ENCODE peak calls at places on chromosome 10, in four cellular contexts. T is K562, R is WERI-Rb-1, N is HL-60. F is an unnamed sample.

GRCh38 chr10:31457858-31458257 is 138.8 kb downstream of the ZEB1 start:
- DNase-seq in T (no peak), R (no peak), N (no peak), F (no peak)

GRCh38 chr10:54722075-54722474 is 79.0 kb downstream of the PCDH15 start:
- DNase-seq in T (no peak), R (no peak), N (no peak), F (no peak)

GRCh38 chr10:36700123-36700522 is 425.3 kb upstream of the ANKRD30A start:
- DNase-seq in T (no peak), R (no peak), N (no peak), F (no peak)

GRCh38 chr10:1657500-1657899 is 79.8 kb downstream of the ADARB2 start:
- DNase-seq in T (no peak), R (no peak), N (no peak), F (no peak)

GRCh38 chr10:77247076-77247561 is 390.5 kb downstream of the KCNMA1 start:
- DNase-seq in T (no peak), R (no peak), N (no peak), F (peak)

GRCh38 chr10:14478639-14479038 is 147.9 kb upstream of the FRMD4A start:
- DNase-seq in T (peak), R (peak), N (no peak), F (peak)

GRCh38 chr10:15237351-15237750 is 68.9 kb upstream of the NMT2 start:
- DNase-seq in T (peak), R (no peak), N (no peak), F (peak)

GRCh38 chr10:75283150-75284096 is 47.7 kb upstream of the COMTD1 start:
- DNase-seq in T (no peak), R (peak), N (no peak), F (peak)

GRCh38 chr10:52400564-52400963 is 86.5 kb downstream of the DKK1 start:
- DNase-seq in T (no peak), R (no peak), N (no peak), F (no peak)

GRCh38 chr10:72893136-72893798 is at the start of gene OIT3:
- DNase-seq in T (no peak), R (no peak), N (no peak), F (no peak)

GRCh38 chr10:53690556-53691240 is 918.1 kb upstream of the MBL2 start:
- DNase-seq in T (no peak), R (no peak), N (no peak), F (peak)

GRCh38 chr10:5565671-5566581 is 41.2 kb downstream of the CALML3 start:
- DNase-seq in T (no peak), R (peak), N (no peak), F (no peak)

GRCh38 chr10:94108200-94108599 is 114.5 kb downstream of the PLCE1 start:
- DNase-seq in T (no peak), R (no peak), N (no peak), F (peak)

GRCh38 chr10:86410542-86411124 is 44.0 kb upstream of the GRID1 start:
- DNase-seq in T (no peak), R (no peak), N (no peak), F (no peak)

GRCh38 chr10:130466271-130466997 is 330.2 kb downstream of the GLRX3 start:
- DNase-seq in T (no peak), R (no peak), N (no peak), F (no peak)

GRCh38 chr10:14742382-14742781 is 32.3 kb downstream of the FAM107B start:
- DNase-seq in T (no peak), R (no peak), N (no peak), F (no peak)

GRCh38 chr10:102231357-102232318 is 5.5 kb downstream of the ELOVL3 start:
- DNase-seq in T (peak), R (peak), N (peak), F (peak)

GRCh38 chr10:58068809-58069208 is 198.9 kb downstream of the IPMK start:
- DNase-seq in T (no peak), R (no peak), N (no peak), F (no peak)

GRCh38 chr10:98268694-98269386 is 846 bp upstream of the LOXL4 start:
- DNase-seq in T (peak), R (peak), N (no peak), F (no peak)

GRCh38 chr10:108410231-108410630 is 1245.7 kb upstream of the SORCS1 start:
- DNase-seq in T (no peak), R (no peak), N (peak), F (no peak)

GRCh38 chr10:52488606-52489485 is 174.8 kb downstream of the DKK1 start:
- DNase-seq in T (peak), R (no peak), N (no peak), F (peak)

GRCh38 chr10:69318997-69319727 is 40.9 kb downstream of the HK1 start:
- DNase-seq in T (peak), R (peak), N (peak), F (peak)

GRCh38 chr10:128064615-128065580 is 61.3 kb downstream of the MKI67 start:
- DNase-seq in T (no peak), R (peak), N (peak), F (no peak)

GRCh38 chr10:72692897-72693598 is 1.1 kb downstream of the MCU start:
- DNase-seq in T (no peak), R (no peak), N (peak), F (peak)

GRCh38 chr10:29757551-29758297 is 123.0 kb upstream of the SVIL start:
- DNase-seq in T (no peak), R (no peak), N (no peak), F (no peak)

GRCh38 chr10:32189400-32190084 is 133.3 kb upstream of the KIF5B start:
- DNase-seq in T (peak), R (no peak), N (no peak), F (peak)

GRCh38 chr10:100968839-100969174 is 497 bp upstream of the SEMA4G start:
- DNase-seq in T (no peak), R (no peak), N (no peak), F (no peak)

GRCh38 chr10:118986815-118987790 is 42.4 kb upstream of the NANOS1 start:
- DNase-seq in T (no peak), R (no peak), N (no peak), F (no peak)

GRCh38 chr10:76333801-76334200 is 902.4 kb downstream of the LRMDA start:
- DNase-seq in T (no peak), R (peak), N (no peak), F (no peak)

GRCh38 chr10:129945031-129945430 is 19.0 kb downstream of the EBF3 start:
- DNase-seq in T (no peak), R (no peak), N (no peak), F (no peak)

GRCh38 chr10:8520382-8520781 is 465.9 kb downstream of the GATA3 start:
- DNase-seq in T (no peak), R (no peak), N (no peak), F (no peak)
- TF ChIP-seq CTCF in T (no peak), R (no peak), N (no peak), F (no peak)

GRCh38 chr10:78688945-78689935 is 379.5 kb upstream of the ZMIZ1 start:
- DNase-seq in T (no peak), R (no peak), N (no peak), F (no peak)
- H3K27ac ChIP-seq in T (no peak), R (no peak), N (no peak), F (no peak)

GRCh38 chr10:59553127-59553649 is 156.5 kb downstream of the SLC16A9 start:
- DNase-seq in T (no peak), R (no peak), N (no peak), F (no peak)

GRCh38 chr10:59550061-59550460 is 159.6 kb downstream of the SLC16A9 start:
- DNase-seq in T (no peak), R (no peak), N (no peak), F (no peak)
- TF ChIP-seq CTCF in T (no peak), R (no peak), N (no peak), F (no peak)

GRCh38 chr10:60144099-60144498 is 237.7 kb upstream of the CCDC6 start:
- DNase-seq in T (no peak), R (no peak), N (no peak), F (no peak)

GRCh38 chr10:60142736-60143135 is 236.4 kb upstream of the CCDC6 start:
- DNase-seq in T (no peak), R (no peak), N (no peak), F (no peak)

GRCh38 chr10:60140681-60141632 is 234.6 kb upstream of the CCDC6 start:
- DNase-seq in T (peak), R (no peak), N (no peak), F (peak)

GRCh38 chr10:60139798-60140566 is 233.6 kb upstream of the CCDC6 start:
- DNase-seq in T (no peak), R (no peak), N (no peak), F (peak)

GRCh38 chr10:60141916-60142559 is 235.7 kb upstream of the CCDC6 start:
- DNase-seq in T (no peak), R (no peak), N (no peak), F (no peak)
- H3K27ac ChIP-seq in T (no peak), R (no peak), N (no peak), F (peak)

GRCh38 chr10:117656385-117657367 is 114.1 kb downstream of the EMX2 start:
- DNase-seq in T (no peak), R (no peak), N (no peak), F (no peak)
- TF ChIP-seq CTCF in T (no peak), R (no peak), N (no peak), F (no peak)

DNA sequence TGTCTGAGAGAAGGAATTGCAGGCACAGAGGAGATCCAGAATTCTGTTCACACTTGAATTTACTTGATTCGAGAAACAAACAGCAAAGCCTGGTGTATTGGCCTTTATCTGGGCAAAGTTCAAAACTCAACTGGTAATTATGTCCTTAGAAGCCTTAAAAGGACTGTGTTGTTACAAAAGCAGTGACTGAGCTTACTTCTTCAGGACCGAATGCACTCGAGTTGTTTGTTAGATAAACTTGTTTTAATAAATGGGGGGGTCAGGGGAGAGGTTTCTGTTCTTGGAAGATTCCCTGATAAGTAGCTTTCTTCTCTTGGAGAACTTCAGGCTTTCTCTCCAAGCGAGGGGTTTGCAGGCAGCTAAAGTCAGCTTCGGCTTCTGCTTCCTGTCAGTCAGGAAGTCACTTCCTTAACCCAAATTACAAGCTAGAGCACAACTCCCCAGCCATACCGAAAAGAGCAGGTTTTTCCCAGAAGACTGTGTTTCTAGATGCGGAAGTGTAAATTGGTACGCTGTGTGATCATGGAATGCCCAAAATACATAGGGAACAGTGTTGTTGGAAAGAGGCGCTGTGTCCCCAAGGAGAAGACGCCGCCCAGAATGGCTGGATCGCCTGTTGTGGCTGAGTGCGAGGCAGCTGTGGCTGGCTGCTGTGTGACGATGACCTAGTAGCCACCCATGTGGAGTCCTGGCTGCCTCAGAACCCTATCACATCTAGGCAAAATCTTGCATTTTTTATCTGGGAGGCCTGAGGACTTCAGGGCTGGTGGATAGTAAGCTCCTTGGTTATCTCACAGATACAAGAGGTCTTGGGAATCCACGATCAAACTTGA is 110.4 kb downstream of the TCF7L2 start:
- DNase-seq in T (peak), R (no peak), N (peak), F (peak)
- H3K27ac ChIP-seq in T (peak), R (no peak), N (peak), F (peak)

GRCh38 chr10:126972622-126973414 is 67.6 kb downstream of the DOCK1 start:
- DNase-seq in T (no peak), R (no peak), N (no peak), F (peak)

GRCh38 chr10:126964190-126964589 is 59.0 kb downstream of the DOCK1 start:
- DNase-seq in T (no peak), R (no peak), N (no peak), F (no peak)

GRCh38 chr10:126975221-126975620 is 70.0 kb downstream of the DOCK1 start:
- DNase-seq in T (no peak), R (no peak), N (no peak), F (no peak)

GRCh38 chr10:126966938-126967337 is 61.7 kb downstream of the DOCK1 start:
- DNase-seq in T (no peak), R (no peak), N (no peak), F (no peak)

GRCh38 chr10:126969310-126969709 is 64.1 kb downstream of the DOCK1 start:
- DNase-seq in T (no peak), R (peak), N (no peak), F (no peak)
- TF ChIP-seq CTCF in T (no peak), R (peak), N (no peak), F (peak)